ENCODE peak calls at places on chromosomes 13 and 19, in four cellular contexts. N is upper lobe of right lung, L is tibial nerve, W is WTC11. D is an unnamed sample.

GRCh38 chr19:6374179-6374709 is 1.5 kb downstream of the PSPN start:
- DNase-seq in N (no peak), L (no peak), W (no peak), D (no peak)

GRCh38 chr19:31548941-31549340 is 199.7 kb upstream of the TSHZ3 start:
- DNase-seq in N (no peak), L (no peak), W (peak), D (no peak)

GRCh38 chr19:32599736-32600157 is 18.8 kb downstream of the PDCD5 start:
- DNase-seq in N (no peak), L (no peak), W (no peak), D (no peak)

GRCh38 chr13:99132295-99132835 is 68.3 kb upstream of the UBAC2 start:
- DNase-seq in N (no peak), L (no peak), W (no peak), D (no peak)

GRCh38 chr13:24842533-24843278 is 78.7 kb downstream of the RNF17 start:
- DNase-seq in N (no peak), L (no peak), W (no peak), D (no peak)

GRCh38 chr13:23547000-23547590 is 23.1 kb upstream of the TNFRSF19 start:
- DNase-seq in N (no peak), L (no peak), W (peak), D (no peak)

GRCh38 chr13:74132768-74133656 is 1.2 kb downstream of the KLF12 start:
- DNase-seq in N (peak), L (no peak), W (peak), D (no peak)

GRCh38 chr13:24178847-24179845 is 18.6 kb downstream of the SPATA13 start:
- DNase-seq in N (no peak), L (no peak), W (no peak), D (no peak)

GRCh38 chr13:30985637-30986205 is 53.3 kb downstream of the TEX26 start:
- DNase-seq in N (no peak), L (no peak), W (no peak), D (no peak)

GRCh38 chr19:5823579-5824281 is 15.8 kb downstream of the FUT6 start:
- DNase-seq in N (peak), L (no peak), W (peak), D (no peak)

GRCh38 chr13:113113846-113114271 is 8.3 kb downstream of the F7 start:
- DNase-seq in N (peak), L (no peak), W (no peak), D (no peak)

GRCh38 chr13:110965038-110965754 is 50.3 kb upstream of the ANKRD10 start:
- DNase-seq in N (no peak), L (no peak), W (no peak), D (no peak)

GRCh38 chr13:105969761-105970160 is 565.7 kb downstream of the EFNB2 start:
- DNase-seq in N (no peak), L (no peak), W (no peak), D (no peak)

GRCh38 chr19:15249912-15250634 is 17.8 kb upstream of the EPHX3 start:
- DNase-seq in N (no peak), L (peak), W (no peak), D (no peak)

GRCh38 chr19:48802623-48803022 is 8.2 kb downstream of the BCAT2 start:
- DNase-seq in N (no peak), L (no peak), W (no peak), D (no peak)

GRCh38 chr13:28495586-28496564 is 947 bp upstream of the FLT1 start:
- DNase-seq in N (peak), L (no peak), W (no peak), D (no peak)

GRCh38 chr13:110882972-110883371 is 31.9 kb downstream of the ANKRD10 start:
- DNase-seq in N (no peak), L (no peak), W (no peak), D (no peak)

GRCh38 chr19:51689751-51690358 is 3.3 kb upstream of the SPACA6 start:
- DNase-seq in N (no peak), L (peak), W (peak), D (no peak)

GRCh38 chr13:102902789-102903347 is 57.0 kb downstream of the ERCC5 start:
- DNase-seq in N (no peak), L (no peak), W (peak), D (no peak)

GRCh38 chr13:102905905-102906304 is 60.1 kb downstream of the ERCC5 start:
- DNase-seq in N (no peak), L (no peak), W (no peak), D (no peak)

GRCh38 chr13:102904408-102904862 is 58.6 kb downstream of the ERCC5 start:
- DNase-seq in N (no peak), L (no peak), W (no peak), D (no peak)

GRCh38 chr13:102901615-102902305 is 55.9 kb downstream of the ERCC5 start:
- DNase-seq in N (no peak), L (no peak), W (no peak), D (no peak)

DNA sequence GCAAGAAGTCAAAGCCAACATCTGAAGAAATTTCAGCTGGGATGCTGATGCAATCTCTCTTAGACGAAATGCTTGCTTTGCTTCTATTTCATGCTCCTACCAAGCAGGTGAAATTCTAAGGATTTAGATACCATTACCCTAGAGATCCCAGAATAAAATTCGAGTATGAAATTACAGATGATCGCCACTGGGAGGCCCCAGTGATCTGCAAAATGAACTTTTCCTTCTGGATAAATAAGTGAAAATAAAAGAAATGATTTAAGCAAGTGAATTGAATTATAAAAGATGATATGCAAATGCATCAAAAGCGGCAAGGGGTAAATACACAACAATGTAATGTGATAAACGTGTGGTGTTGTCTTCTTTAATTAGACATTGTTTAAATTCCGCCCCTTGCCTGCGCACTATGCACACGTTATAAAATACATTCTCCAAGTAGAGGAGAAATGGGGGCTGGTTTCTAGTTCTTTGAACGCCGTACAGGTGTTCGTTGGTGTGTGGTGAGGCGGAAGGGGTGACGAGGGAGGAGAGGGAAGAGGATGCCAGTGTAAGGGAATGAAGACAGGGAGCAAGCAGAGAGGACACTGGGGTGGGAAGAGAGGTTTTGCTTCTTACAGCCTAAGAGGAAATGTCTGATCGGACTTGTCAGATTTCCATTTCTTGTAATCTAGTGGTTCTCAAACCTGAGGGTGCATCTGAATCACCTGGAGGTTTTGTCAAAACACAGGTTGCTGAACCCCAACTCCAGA is 58.0 kb downstream of the ERCC5 start:
- DNase-seq in N (no peak), L (no peak), W (no peak), D (no peak)
- TF ChIP-seq CTCF in N (peak), L (peak), W (peak), D (peak)

GRCh38 chr13:59658027-59658735 is 505.5 kb downstream of the DIAPH3 start:
- DNase-seq in N (no peak), L (no peak), W (no peak), D (no peak)
- TF ChIP-seq CTCF in N (no peak), L (no peak), W (no peak), D (no peak)

DNA sequence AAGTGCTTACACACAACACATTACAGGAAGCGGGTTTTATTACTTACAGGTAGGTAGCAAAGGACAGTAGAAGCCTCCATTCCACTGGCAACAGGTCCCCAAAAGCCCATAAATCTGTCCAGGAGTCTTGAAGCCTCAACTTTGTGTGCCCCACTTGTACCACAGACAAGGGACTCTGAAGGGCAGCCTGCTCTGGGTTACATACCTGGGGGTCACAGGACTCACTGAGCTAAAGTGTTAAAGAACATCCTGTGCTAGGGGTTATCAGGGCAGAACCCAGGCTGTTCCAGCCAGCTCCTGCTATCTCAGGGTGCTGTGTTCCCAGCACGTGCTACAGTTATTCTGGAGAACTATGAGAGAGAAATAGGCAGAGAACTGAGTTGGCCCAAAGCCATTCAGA is 230.9 kb upstream of the SLC10A2 start:
- DNase-seq in N (no peak), L (no peak), W (no peak), D (no peak)
- TF ChIP-seq CTCF in N (no peak), L (no peak), W (no peak), D (no peak)

GRCh38 chr19:11323601-11324078 is 15.8 kb downstream of the RAB3D start:
- DNase-seq in N (no peak), L (no peak), W (no peak), D (no peak)
- TF ChIP-seq CTCF in N (no peak), L (no peak), W (no peak), D (no peak)